ENCODE peak calls at places on chromosomes 13 and 19, in five cellular contexts. One of them, this sample, is unnamed.

GRCh38 chr19:18477042-18477760 is 39.3 kb upstream of the ISYNA1 start:
- DNase-seq in right atrium auricular region: no peak
- DNase-seq in SK-N-SH: no peak
- DNase-seq in prostate gland: no peak
- DNase-seq in left ventricle myocardium inferior: no peak
- DNase-seq in this sample: no peak

GRCh38 chr13:59721889-59722579 is 441.7 kb downstream of the DIAPH3 start:
- DNase-seq in SK-N-SH: no peak
- DNase-seq in right atrium auricular region: no peak
- DNase-seq in prostate gland: no peak
- DNase-seq in left ventricle myocardium inferior: no peak
- DNase-seq in this sample: no peak

GRCh38 chr13:111326621-111326965 is 6.2 kb downstream of the TEX29 start:
- DNase-seq in prostate gland: no peak
- DNase-seq in SK-N-SH: no peak
- DNase-seq in left ventricle myocardium inferior: no peak
- DNase-seq in right atrium auricular region: no peak
- DNase-seq in this sample: no peak

GRCh38 chr19:41402010-41402409 is 4.4 kb downstream of the BCKDHA start:
- DNase-seq in left ventricle myocardium inferior: no peak
- DNase-seq in prostate gland: no peak
- DNase-seq in right atrium auricular region: no peak
- DNase-seq in SK-N-SH: no peak
- DNase-seq in this sample: no peak

GRCh38 chr13:31769581-31769980 is 30.3 kb downstream of the RXFP2 start:
- DNase-seq in left ventricle myocardium inferior: no peak
- DNase-seq in right atrium auricular region: no peak
- DNase-seq in prostate gland: no peak
- DNase-seq in SK-N-SH: no peak
- DNase-seq in this sample: no peak

GRCh38 chr19:17579523-17580244 is 24.2 kb downstream of the COLGALT1 start:
- DNase-seq in left ventricle myocardium inferior: peak; percentile 38
- DNase-seq in SK-N-SH: peak; percentile 92
- DNase-seq in prostate gland: no peak
- DNase-seq in right atrium auricular region: no peak
- DNase-seq in this sample: no peak

GRCh38 chr19:16861875-16862274 is 26.9 kb upstream of the F2RL3 start:
- DNase-seq in SK-N-SH: no peak
- DNase-seq in left ventricle myocardium inferior: no peak
- DNase-seq in prostate gland: no peak
- DNase-seq in right atrium auricular region: no peak
- DNase-seq in this sample: no peak

GRCh38 chr13:37700887-37701286 is 102.3 kb upstream of the POSTN start:
- DNase-seq in SK-N-SH: no peak
- DNase-seq in right atrium auricular region: no peak
- DNase-seq in left ventricle myocardium inferior: no peak
- DNase-seq in prostate gland: no peak
- DNase-seq in this sample: no peak

GRCh38 chr13:49421391-49421790 is 22.5 kb downstream of the CAB39L start:
- DNase-seq in left ventricle myocardium inferior: no peak
- DNase-seq in right atrium auricular region: no peak
- DNase-seq in SK-N-SH: no peak
- DNase-seq in prostate gland: no peak
- DNase-seq in this sample: no peak

GRCh38 chr19:4066176-4066606 is 508 bp downstream of the ZBTB7A start:
- DNase-seq in SK-N-SH: no peak
- DNase-seq in prostate gland: peak; percentile 47
- DNase-seq in left ventricle myocardium inferior: peak; percentile 63
- DNase-seq in right atrium auricular region: no peak
- DNase-seq in this sample: no peak

GRCh38 chr19:35545855-35546381 is 492 bp downstream of the TMEM147 start:
- DNase-seq in left ventricle myocardium inferior: peak; percentile 37
- DNase-seq in right atrium auricular region: no peak
- DNase-seq in SK-N-SH: peak; percentile 79
- DNase-seq in prostate gland: no peak
- DNase-seq in this sample: no peak

GRCh38 chr13:96025283-96025682 is 27.9 kb downstream of the UGGT2 start:
- DNase-seq in right atrium auricular region: no peak
- DNase-seq in left ventricle myocardium inferior: no peak
- DNase-seq in SK-N-SH: no peak
- DNase-seq in prostate gland: no peak
- DNase-seq in this sample: no peak

GRCh38 chr19:13633109-13633508 is 126.8 kb upstream of the CACNA1A start:
- DNase-seq in right atrium auricular region: no peak
- DNase-seq in prostate gland: no peak
- DNase-seq in left ventricle myocardium inferior: no peak
- DNase-seq in SK-N-SH: no peak
- DNase-seq in this sample: no peak

GRCh38 chr19:9306443-9306842 is 3.2 kb downstream of the ZNF699 start:
- DNase-seq in prostate gland: no peak
- DNase-seq in right atrium auricular region: no peak
- DNase-seq in left ventricle myocardium inferior: no peak
- DNase-seq in SK-N-SH: no peak
- DNase-seq in this sample: no peak

GRCh38 chr13:23876265-23876664 is 12.9 kb downstream of the MIPEP start:
- DNase-seq in right atrium auricular region: no peak
- DNase-seq in prostate gland: no peak
- DNase-seq in SK-N-SH: peak; percentile 36
- DNase-seq in left ventricle myocardium inferior: no peak
- DNase-seq in this sample: no peak

GRCh38 chr13:69704311-69704710 is 403.3 kb upstream of the ATXN8OS start:
- DNase-seq in right atrium auricular region: no peak
- DNase-seq in left ventricle myocardium inferior: no peak
- DNase-seq in prostate gland: no peak
- DNase-seq in SK-N-SH: no peak
- DNase-seq in this sample: no peak

GRCh38 chr19:19120308-19121156 is 17.7 kb downstream of the TMEM161A start:
- DNase-seq in SK-N-SH: peak; percentile 81
- DNase-seq in left ventricle myocardium inferior: no peak
- DNase-seq in right atrium auricular region: no peak
- DNase-seq in prostate gland: no peak
- DNase-seq in this sample: no peak

GRCh38 chr13:92951273-92951820 is 275.3 kb upstream of the GPC6 start:
- DNase-seq in right atrium auricular region: no peak
- DNase-seq in prostate gland: no peak
- DNase-seq in left ventricle myocardium inferior: no peak
- DNase-seq in SK-N-SH: no peak
- DNase-seq in this sample: peak; percentile 79

GRCh38 chr19:56294557-56294956 is 20.1 kb downstream of the ZSCAN5A start:
- DNase-seq in SK-N-SH: no peak
- DNase-seq in prostate gland: no peak
- DNase-seq in right atrium auricular region: no peak
- DNase-seq in left ventricle myocardium inferior: no peak
- DNase-seq in this sample: peak; percentile 35

GRCh38 chr19:19113040-19113541 is 25.2 kb downstream of the TMEM161A start:
- DNase-seq in left ventricle myocardium inferior: no peak
- DNase-seq in prostate gland: no peak
- DNase-seq in right atrium auricular region: no peak
- DNase-seq in SK-N-SH: peak; percentile 62
- DNase-seq in this sample: no peak

DNA sequence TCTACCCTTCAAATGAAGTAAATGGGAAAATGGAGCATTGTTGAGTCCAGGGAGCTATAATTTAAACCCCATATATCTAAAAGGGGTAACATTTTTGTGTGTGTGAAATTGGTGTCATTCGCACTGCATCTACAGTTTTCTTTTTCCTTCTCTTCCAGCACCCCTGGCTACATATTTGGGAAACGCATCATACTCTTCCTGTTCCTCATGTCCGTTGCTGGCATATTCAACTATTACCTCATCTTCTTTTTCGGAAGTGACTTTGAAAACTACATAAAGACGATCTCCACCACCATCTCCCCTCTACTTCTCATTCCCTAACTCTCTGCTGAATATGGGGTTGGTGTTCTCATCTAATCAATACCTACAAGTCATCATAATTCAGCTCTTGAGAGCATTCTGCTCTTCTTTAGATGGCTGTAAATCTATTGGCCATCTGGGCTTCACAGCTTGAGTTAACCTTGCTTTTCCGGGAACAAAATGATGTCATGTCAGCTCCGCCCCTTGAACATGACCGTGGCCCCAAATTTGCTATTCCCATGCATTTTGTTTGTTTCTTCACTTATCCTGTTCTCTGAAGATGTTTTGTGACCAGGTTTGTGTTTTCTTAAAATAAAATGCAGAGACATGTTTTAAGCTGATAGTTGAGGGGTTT is 28.6 kb downstream of the ALOX5AP start:
- DNase-seq in SK-N-SH: no peak
- DNase-seq in prostate gland: no peak
- DNase-seq in right atrium auricular region: no peak
- DNase-seq in left ventricle myocardium inferior: no peak
- DNase-seq in this sample: no peak
- H3K4me3 ChIP-seq in SK-N-SH: no peak overlapping the region
- H3K4me3 ChIP-seq in prostate gland: no peak overlapping the region
- H3K4me3 ChIP-seq in right atrium auricular region: no peak overlapping the region
- H3K4me3 ChIP-seq in left ventricle myocardium inferior: no peak overlapping the region
- H3K4me3 ChIP-seq in this sample: no peak overlapping the region

DNA sequence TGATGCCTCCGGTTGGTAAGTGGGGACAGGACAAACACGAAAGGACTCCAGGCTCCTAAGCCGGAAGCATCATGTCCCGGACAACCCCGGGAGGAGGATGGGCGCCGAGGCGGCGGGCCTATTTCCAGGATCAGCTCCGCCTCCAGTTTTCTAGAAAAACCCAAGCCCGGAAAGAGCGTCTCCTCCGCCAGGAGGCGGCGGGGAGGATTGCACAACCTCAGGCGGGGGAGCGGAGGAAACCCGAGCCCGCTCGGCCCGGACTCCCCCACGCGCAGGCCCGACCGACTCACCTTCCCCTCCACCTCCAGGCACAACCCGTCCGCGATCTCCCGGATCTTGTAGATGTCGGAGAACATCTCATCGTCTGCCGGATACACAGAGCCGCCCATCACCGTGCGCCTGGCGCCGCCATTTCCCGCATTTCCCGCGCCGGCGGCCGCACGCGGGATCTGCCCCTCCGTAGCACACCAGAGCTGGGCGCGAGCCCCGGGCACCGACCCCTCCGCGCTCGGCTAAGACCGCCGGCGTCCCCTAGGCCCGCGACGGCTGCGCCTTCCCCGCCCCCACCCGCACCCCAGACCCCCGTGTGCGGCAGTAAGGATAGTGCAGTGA is 455 bp downstream of the TPT1 start:
- DNase-seq in left ventricle myocardium inferior: peak; percentile 92
- DNase-seq in SK-N-SH: peak; percentile 78
- DNase-seq in prostate gland: peak; percentile 91
- DNase-seq in right atrium auricular region: peak; percentile 94
- DNase-seq in this sample: peak; percentile 85
- TF ChIP-seq CTCF in left ventricle myocardium inferior: peak; percentile 73
- TF ChIP-seq CTCF in SK-N-SH: peak; percentile 51
- TF ChIP-seq CTCF in prostate gland: peak; percentile 47
- TF ChIP-seq CTCF in right atrium auricular region: peak; percentile 24
- TF ChIP-seq CTCF in this sample: peak; percentile 15

GRCh38 chr13:45627656-45628055 is 12.1 kb upstream of the ERICH6B start:
- DNase-seq in prostate gland: no peak
- DNase-seq in right atrium auricular region: no peak
- DNase-seq in SK-N-SH: no peak
- DNase-seq in left ventricle myocardium inferior: no peak
- DNase-seq in this sample: no peak

GRCh38 chr13:45628094-45628493 is 12.6 kb upstream of the ERICH6B start:
- DNase-seq in prostate gland: no peak
- DNase-seq in right atrium auricular region: no peak
- DNase-seq in SK-N-SH: no peak
- DNase-seq in left ventricle myocardium inferior: no peak
- DNase-seq in this sample: no peak

GRCh38 chr13:45623516-45624090 is 8.1 kb upstream of the ERICH6B start:
- DNase-seq in SK-N-SH: peak; percentile 39
- DNase-seq in prostate gland: no peak
- DNase-seq in left ventricle myocardium inferior: no peak
- DNase-seq in right atrium auricular region: no peak
- DNase-seq in this sample: peak; percentile 10

GRCh38 chr13:45630791-45631190 is 15.3 kb upstream of the ERICH6B start:
- DNase-seq in prostate gland: no peak
- DNase-seq in right atrium auricular region: no peak
- DNase-seq in SK-N-SH: no peak
- DNase-seq in left ventricle myocardium inferior: no peak
- DNase-seq in this sample: no peak

GRCh38 chr13:45626731-45627374 is 11.3 kb upstream of the ERICH6B start:
- DNase-seq in SK-N-SH: peak; percentile 40
- DNase-seq in left ventricle myocardium inferior: no peak
- DNase-seq in prostate gland: no peak
- DNase-seq in right atrium auricular region: no peak
- DNase-seq in this sample: no peak
- H3K4me3 ChIP-seq in SK-N-SH: no peak overlapping the region
- H3K4me3 ChIP-seq in left ventricle myocardium inferior: no peak overlapping the region
- H3K4me3 ChIP-seq in prostate gland: no peak overlapping the region
- H3K4me3 ChIP-seq in right atrium auricular region: no peak overlapping the region
- H3K4me3 ChIP-seq in this sample: no peak overlapping the region

GRCh38 chr19:2096543-2097329 is at the start of gene IZUMO4:
- DNase-seq in prostate gland: peak; percentile 99
- DNase-seq in right atrium auricular region: peak; percentile 98
- DNase-seq in SK-N-SH: peak; percentile 99
- DNase-seq in left ventricle myocardium inferior: peak; percentile 99
- DNase-seq in this sample: peak; percentile 77
- TF ChIP-seq CTCF in prostate gland: no peak
- TF ChIP-seq CTCF in right atrium auricular region: peak; percentile 30
- TF ChIP-seq CTCF in SK-N-SH: peak; percentile 46
- TF ChIP-seq CTCF in left ventricle myocardium inferior: peak; percentile 55
- TF ChIP-seq CTCF in this sample: peak; percentile 63

GRCh38 chr19:48591021-48591420 is 15.5 kb upstream of the SPACA4 start:
- DNase-seq in right atrium auricular region: no peak
- DNase-seq in left ventricle myocardium inferior: no peak
- DNase-seq in prostate gland: no peak
- DNase-seq in SK-N-SH: no peak
- DNase-seq in this sample: no peak

GRCh38 chr19:48587387-48587786 is 19.2 kb upstream of the SPACA4 start:
- DNase-seq in SK-N-SH: no peak
- DNase-seq in left ventricle myocardium inferior: no peak
- DNase-seq in right atrium auricular region: no peak
- DNase-seq in prostate gland: no peak
- DNase-seq in this sample: no peak

GRCh38 chr19:48588670-48589399 is 17.7 kb upstream of the SPACA4 start:
- DNase-seq in left ventricle myocardium inferior: peak; percentile 92
- DNase-seq in prostate gland: peak; percentile 91
- DNase-seq in right atrium auricular region: peak; percentile 88
- DNase-seq in SK-N-SH: peak; percentile 92
- DNase-seq in this sample: no peak
- H3K4me3 ChIP-seq in left ventricle myocardium inferior: peak overlapping the region; percentile 64
- H3K4me3 ChIP-seq in prostate gland: no peak overlapping the region
- H3K4me3 ChIP-seq in right atrium auricular region: peak overlapping the region; percentile 29
- H3K4me3 ChIP-seq in SK-N-SH: peak overlapping the region; percentile 40
- H3K4me3 ChIP-seq in this sample: no peak overlapping the region

GRCh38 chr19:54297759-54298305 is 15.1 kb downstream of the LILRA5 start:
- DNase-seq in SK-N-SH: no peak
- DNase-seq in right atrium auricular region: no peak
- DNase-seq in prostate gland: no peak
- DNase-seq in left ventricle myocardium inferior: no peak
- DNase-seq in this sample: no peak
- TF ChIP-seq CTCF in SK-N-SH: no peak
- TF ChIP-seq CTCF in right atrium auricular region: no peak
- TF ChIP-seq CTCF in prostate gland: no peak
- TF ChIP-seq CTCF in left ventricle myocardium inferior: no peak
- TF ChIP-seq CTCF in this sample: no peak

This sample was measured in LNCaP clone FGC.